ENCODE peak calls at places on chromosomes 4 and X, in eight cellular contexts. I is GM23248, F is neural progenitor cell, W is cardiac muscle cell, D is hepatocyte, P is lung, L is SJCRH30, C is A549. J is an unnamed sample.
A peak's percentile ranks its signal among the peaks of the same experiment; 100 is the strongest.

GRCh38 chr4:169117591-169118081 is 107.6 kb upstream of the CBR4 start:
- DNase-seq in D (no peak), L (no peak), I (peak; percentile 81), W (no peak), F (no peak), C (no peak), P (no peak), J (no peak)

GRCh38 chr4:51932261-51932660 is 87.9 kb downstream of the LRRC66 start:
- DNase-seq in I (peak; percentile 45), P (no peak), F (no peak), C (no peak), D (no peak), L (no peak), W (no peak), J (no peak)

GRCh38 chr4:98369322-98369721 is 108.1 kb downstream of the RAP1GDS1 start:
- DNase-seq in L (no peak), W (no peak), C (no peak), D (no peak), P (no peak), F (no peak), I (no peak), J (no peak)

GRCh38 chr4:152117501-152117900 is 356.7 kb upstream of the GATB start:
- DNase-seq in W (no peak), F (no peak), L (no peak), I (no peak), P (no peak), C (no peak), D (no peak), J (no peak)

GRCh38 chrX:148874621-148875020 is 374.2 kb downstream of the AFF2 start:
- DNase-seq in W (no peak), P (no peak), F (no peak), C (no peak), L (no peak), D (no peak), I (peak; percentile 69), J (no peak)

GRCh38 chr4:22408474-22408873 is 107.4 kb downstream of the ADGRA3 start:
- DNase-seq in D (no peak), I (no peak), W (no peak), C (no peak), L (no peak), F (no peak), P (no peak), J (no peak)

GRCh38 chrX:131985526-131986049 is 37.5 kb upstream of the STK26 start:
- DNase-seq in P (no peak), W (peak; percentile 7), I (no peak), C (no peak), D (no peak), F (peak; percentile 28), L (no peak), J (no peak)

GRCh38 chrX:17563515-17563914 is 173.8 kb upstream of the SCML1 start:
- DNase-seq in D (no peak), P (no peak), C (no peak), F (no peak), I (no peak), W (no peak), L (no peak), J (no peak)

GRCh38 chr4:10080874-10081606 is 35.6 kb downstream of the WDR1 start:
- DNase-seq in D (no peak), L (no peak), W (no peak), I (no peak), C (no peak), F (no peak), P (no peak), J (no peak)

GRCh38 chr4:69716654-69717053 is 43.8 kb downstream of the SULT1B1 start:
- DNase-seq in I (no peak), P (no peak), L (no peak), W (no peak), C (no peak), F (no peak), D (no peak), J (no peak)

GRCh38 chrX:65720580-65720979 is 53.1 kb downstream of the MSN start:
- DNase-seq in C (no peak), F (no peak), L (no peak), I (no peak), P (no peak), W (no peak), D (no peak), J (no peak)

GRCh38 chrX:102067966-102068723 is 57.3 kb upstream of the TCEAL2 start:
- DNase-seq in F (peak; percentile 2), I (peak; percentile 38), L (peak; percentile 37), C (peak; percentile 4), D (peak; percentile 31), P (no peak), W (peak; percentile 14), J (no peak)

GRCh38 chrX:129318375-129318774 is 204.9 kb downstream of the SMARCA1 start:
- DNase-seq in W (peak; percentile 0), F (no peak), C (peak; percentile 2), I (peak; percentile 34), L (peak; percentile 26), P (no peak), D (peak; percentile 27), J (no peak)

GRCh38 chr4:151952711-151953254 is 192.0 kb upstream of the GATB start:
- DNase-seq in I (no peak), F (no peak), L (no peak), P (no peak), C (no peak), W (no peak), D (no peak), J (no peak)

GRCh38 chr4:172666711-172667368 is 501.8 kb upstream of the GALNT7 start:
- DNase-seq in F (peak; percentile 52), W (peak; percentile 11), L (no peak), C (no peak), P (no peak), I (peak; percentile 41), D (no peak), J (no peak)

GRCh38 chrX:149312936-149313432 is 192.1 kb downstream of the IDS start:
- DNase-seq in F (no peak), P (no peak), W (no peak), C (no peak), L (no peak), D (no peak), I (peak; percentile 13), J (no peak)

GRCh38 chrX:50111762-50112161 is 89.0 kb downstream of the AKAP4 start:
- DNase-seq in W (no peak), F (no peak), I (no peak), P (peak; percentile 31), L (no peak), C (no peak), D (no peak), J (no peak)

GRCh38 chr4:23290656-23291055 is 597.9 kb downstream of the GBA3 start:
- DNase-seq in P (no peak), C (no peak), F (no peak), W (no peak), L (peak; percentile 4), I (no peak), D (no peak), J (no peak)

GRCh38 chr4:187618701-187619278 is 376.8 kb upstream of the ZFP42 start:
- DNase-seq in C (no peak), P (no peak), W (no peak), L (peak; percentile 18), F (no peak), I (peak; percentile 34), D (no peak), J (no peak)

GRCh38 chr4:108029731-108030130 is 40.0 kb downstream of the HADH start:
- DNase-seq in I (peak; percentile 80), C (no peak), F (no peak), P (no peak), L (no peak), D (no peak), W (no peak), J (no peak)

GRCh38 chr4:152106113-152106763 is 345.4 kb upstream of the GATB start:
- DNase-seq in F (no peak), W (no peak), L (peak; percentile 5), I (peak; percentile 97), P (peak; percentile 66), D (peak; percentile 90), C (peak; percentile 69), J (no peak)

GRCh38 chr4:38868055-38868965 is 704 bp downstream of the FAM114A1 start:
- DNase-seq in I (peak; percentile 72), D (peak; percentile 54), C (no peak), W (peak; percentile 41), L (peak; percentile 94), P (peak; percentile 34), F (peak; percentile 12), J (no peak)

DNA sequence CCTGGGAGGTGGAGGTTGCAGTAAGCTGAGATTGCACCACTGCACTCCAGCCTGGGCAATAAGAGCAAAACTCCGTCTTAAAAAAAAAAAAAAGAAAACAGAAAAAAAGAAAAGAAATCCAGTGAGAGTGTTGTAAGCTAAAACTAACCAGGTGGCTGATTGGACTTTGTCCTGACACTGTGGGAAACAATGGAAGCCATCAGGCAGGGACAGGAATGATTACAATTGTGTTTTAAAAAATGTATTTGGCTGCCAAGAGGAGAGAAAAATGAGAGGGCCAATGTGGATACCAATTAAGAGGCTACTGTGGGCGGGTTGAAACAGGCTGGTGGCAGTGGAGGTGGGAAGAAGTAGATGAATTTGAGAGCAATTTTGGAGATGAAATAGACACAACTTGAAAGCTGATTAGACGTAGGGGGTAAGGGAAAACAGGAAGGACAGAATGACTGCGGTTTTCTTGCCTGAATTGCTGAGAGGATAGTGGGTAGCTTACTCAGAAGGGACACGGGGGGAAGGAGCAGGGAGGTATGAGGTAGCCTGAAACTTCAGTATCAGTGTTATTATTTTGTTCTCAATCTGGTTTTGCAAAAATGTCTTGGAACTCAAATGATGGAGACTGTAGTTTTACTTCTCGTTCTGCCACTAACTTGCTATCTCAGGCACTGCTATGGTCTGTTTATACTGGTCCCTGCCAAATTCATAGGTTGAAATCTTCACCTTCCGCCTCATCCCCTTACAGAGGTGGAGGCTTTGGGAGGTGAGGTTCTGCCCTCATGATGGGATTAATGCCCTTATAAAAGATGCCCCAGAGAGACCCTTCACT is 45.6 kb upstream of the CHRNA9 start:
- DNase-seq in D (no peak), F (no peak), P (no peak), I (no peak), L (no peak), W (no peak), C (no peak), J (no peak)
- H3K4me3 ChIP-seq in D (no peak overlapping the region), F (no peak overlapping the region), P (no peak overlapping the region), I (no peak overlapping the region), L (no peak overlapping the region), W (no peak overlapping the region), C (no peak overlapping the region), J (no peak overlapping the region)

GRCh38 chr4:154314248-154314647 is 177.4 kb downstream of the DCHS2 start:
- DNase-seq in D (peak; percentile 35), P (no peak), I (peak; percentile 74), F (peak; percentile 36), W (peak; percentile 39), L (no peak), C (no peak), J (no peak)
- H3K27ac ChIP-seq in D (no peak overlapping the region), P (no peak overlapping the region), I (no peak overlapping the region), F (no peak overlapping the region), W (no peak overlapping the region), L (no peak overlapping the region), C (no peak overlapping the region), J (no peak overlapping the region)

GRCh38 chr4:8427262-8427661 is 13.3 kb downstream of the ACOX3 start:
- DNase-seq in W (no peak), C (no peak), L (no peak), I (no peak), D (no peak), P (no peak), F (no peak), J (no peak)
- H3K4me3 ChIP-seq in W (no peak overlapping the region), C (peak overlapping the region; percentile 83), L (peak overlapping the region; percentile 59), I (peak overlapping the region; percentile 74), D (peak overlapping the region; percentile 65), P (peak overlapping the region; percentile 81), F (peak overlapping the region; percentile 71), J (peak overlapping the region; percentile 82)

GRCh38 chrX:56968980-56969379 is 26.4 kb downstream of the SPIN3 start:
- DNase-seq in D (no peak), W (no peak), C (no peak), P (no peak), I (peak; percentile 55), L (no peak), F (no peak), J (no peak)

GRCh38 chrX:56963377-56963776 is 32.0 kb downstream of the SPIN3 start:
- DNase-seq in L (no peak), F (no peak), I (no peak), P (no peak), W (no peak), C (no peak), D (no peak), J (no peak)
- H3K27ac ChIP-seq in L (no peak overlapping the region), F (no peak overlapping the region), I (no peak overlapping the region), P (no peak overlapping the region), W (no peak overlapping the region), C (no peak overlapping the region), D (no peak overlapping the region), J (no peak overlapping the region)

J was measured in dorsolateral prefrontal cortex.